ENCODE peak calls at places on chromosome 3, in five cellular contexts. H is nephron progenitor cell, G is sciatic nerve, R is KG1, S is GM13976. Y is an unnamed sample.

GRCh38 chr3:141104151-141104741 is 53.1 kb downstream of the SPSB4 start:
- DNase-seq in H (no peak), G (no peak), R (no peak), S (no peak), Y (peak)

GRCh38 chr3:32420138-32420981 is 28.7 kb downstream of the CMTM7 start:
- DNase-seq in R (peak), G (no peak), S (peak), H (no peak), Y (no peak)

GRCh38 chr3:136249593-136250225 is 431 bp upstream of the PCCB start:
- DNase-seq in G (no peak), R (peak), H (no peak), S (no peak), Y (no peak)

GRCh38 chr3:129664040-129664646 is 57.7 kb upstream of the PLXND1 start:
- DNase-seq in S (no peak), H (no peak), G (no peak), R (no peak), Y (no peak)

GRCh38 chr3:127064391-127065137 is 81.6 kb downstream of the PLXNA1 start:
- DNase-seq in H (no peak), G (peak), R (no peak), S (no peak), Y (peak)

GRCh38 chr3:187064210-187065115 is 74.8 kb downstream of the RPL39L start:
- DNase-seq in S (no peak), G (no peak), R (no peak), H (no peak), Y (no peak)

GRCh38 chr3:120144267-120144666 is 50.0 kb upstream of the GSK3B start:
- DNase-seq in G (no peak), S (no peak), R (no peak), H (no peak), Y (no peak)

GRCh38 chr3:25910997-25911396 is 121.1 kb downstream of the OXSM start:
- DNase-seq in G (no peak), R (no peak), S (no peak), H (peak), Y (no peak)

GRCh38 chr3:196454935-196455334 is 22.7 kb upstream of the UBXN7 start:
- DNase-seq in R (no peak), S (no peak), H (no peak), G (no peak), Y (no peak)

GRCh38 chr3:124860599-124860998 is 26.6 kb downstream of the ITGB5 start:
- DNase-seq in S (no peak), H (no peak), R (no peak), G (peak), Y (peak)

GRCh38 chr3:94420941-94421340 is 358.1 kb downstream of the NSUN3 start:
- DNase-seq in R (no peak), H (no peak), G (no peak), S (no peak), Y (no peak)

GRCh38 chr3:133931084-133931483 is 35.4 kb upstream of the RAB6B start:
- DNase-seq in G (no peak), R (no peak), S (no peak), H (no peak), Y (no peak)

GRCh38 chr3:192433704-192434103 is 293.6 kb downstream of the FGF12 start:
- DNase-seq in H (no peak), R (no peak), G (no peak), S (no peak), Y (no peak)

GRCh38 chr3:71684752-71685151 is 40.5 kb downstream of the EIF4E3 start:
- DNase-seq in R (no peak), S (no peak), G (no peak), H (no peak), Y (no peak)

GRCh38 chr3:114627760-114628159 is 333.9 kb downstream of the TIGIT start:
- DNase-seq in H (no peak), G (peak), R (no peak), S (no peak), Y (no peak)

GRCh38 chr3:176939022-176939817 is 258.1 kb downstream of the TBL1XR1 start:
- DNase-seq in R (peak), G (no peak), H (peak), S (peak), Y (no peak)

GRCh38 chr3:184583345-184584000 is 21.9 kb downstream of the EPHB3 start:
- DNase-seq in R (no peak), S (no peak), H (peak), G (no peak), Y (no peak)

GRCh38 chr3:37183976-37184375 is 9.6 kb upstream of the LRRFIP2 start:
- DNase-seq in G (no peak), R (no peak), H (no peak), S (no peak), Y (no peak)

GRCh38 chr3:44136421-44136820 is 105.3 kb upstream of the TOPAZ1 start:
- DNase-seq in S (no peak), H (peak), R (no peak), G (no peak), Y (no peak)

GRCh38 chr3:56076746-56077145 is 391.5 kb downstream of the ERC2 start:
- DNase-seq in R (no peak), H (no peak), S (no peak), G (no peak), Y (no peak)

GRCh38 chr3:27127879-27128278 is 241.3 kb downstream of the NEK10 start:
- DNase-seq in G (no peak), H (no peak), S (no peak), R (no peak), Y (no peak)

GRCh38 chr3:156382458-156383346 is 172.2 kb downstream of the SSR3 start:
- DNase-seq in H (peak), G (no peak), R (no peak), S (peak), Y (no peak)

GRCh38 chr3:82224661-82225060 is 463.2 kb upstream of the GBE1 start:
- DNase-seq in S (no peak), H (no peak), R (no peak), G (no peak), Y (no peak)

GRCh38 chr3:5344707-5345106 is 157.2 kb downstream of the EDEM1 start:
- DNase-seq in R (no peak), H (no peak), S (no peak), G (no peak), Y (no peak)

GRCh38 chr3:120449701-120450216 is 1.0 kb downstream of the FSTL1 start:
- DNase-seq in R (no peak), S (no peak), G (no peak), H (no peak), Y (no peak)

GRCh38 chr3:46334911-46335478 is 18.9 kb upstream of the CCR2 start:
- DNase-seq in S (no peak), R (no peak), H (no peak), G (no peak), Y (no peak)

GRCh38 chr3:188929138-188929537 is 242.6 kb upstream of the TPRG1 start:
- DNase-seq in H (no peak), R (no peak), G (no peak), S (no peak), Y (no peak)

GRCh38 chr3:131216801-131217200 is 164.8 kb upstream of the NUDT16 start:
- DNase-seq in R (no peak), G (no peak), S (no peak), H (no peak), Y (no peak)

GRCh38 chr3:127101411-127102067 is 91.4 kb upstream of the PRR23E start:
- DNase-seq in H (no peak), G (peak), S (no peak), R (no peak), Y (peak)

GRCh38 chr3:28286595-28286994 is 45.2 kb downstream of the CMC1 start:
- DNase-seq in S (peak), R (no peak), H (no peak), G (no peak), Y (no peak)

GRCh38 chr3:114270019-114270418 is 23.8 kb upstream of the TIGIT start:
- DNase-seq in R (no peak), H (no peak), S (no peak), G (no peak), Y (no peak)

GRCh38 chr3:52193059-52193458 is 4.9 kb upstream of the ALAS1 start:
- DNase-seq in R (no peak), S (no peak), H (no peak), G (no peak), Y (no peak)